ENCODE peak calls at places on chromosomes 5 and 9, in four cellular contexts. G, Z, L and U are unnamed samples.

GRCh38 chr9:110742741-110743371 is 74.3 kb downstream of the MUSK start:
- DNase-seq in Z (no peak), L (no peak), G (no peak), U (no peak)

GRCh38 chr5:150640311-150641005 is at the start of gene SYNPO:
- DNase-seq in G (no peak), L (peak; percentile 25), Z (peak; percentile 72), U (no peak)

GRCh38 chr5:91168859-91169258 is 214.3 kb downstream of the ARRDC3 start:
- DNase-seq in Z (no peak), G (no peak), L (no peak), U (no peak)

GRCh38 chr9:30732060-30732459 is 1652.4 kb upstream of the ACO1 start:
- DNase-seq in Z (no peak), L (peak; percentile 2), G (no peak), U (no peak)

GRCh38 chr5:176899296-176899891 is at the start of gene HK3:
- DNase-seq in Z (no peak), L (no peak), G (no peak), U (no peak)

GRCh38 chr9:101469026-101469425 is 33.5 kb upstream of the ALDOB start:
- DNase-seq in G (no peak), Z (no peak), L (no peak), U (no peak)

GRCh38 chr5:14816374-14816998 is 55.1 kb downstream of the ANKH start:
- DNase-seq in Z (no peak), L (no peak), G (no peak), U (no peak)

GRCh38 chr5:118468085-118468484 is 520.3 kb downstream of the DTWD2 start:
- DNase-seq in L (no peak), Z (no peak), G (no peak), U (no peak)

GRCh38 chr9:112049834-112050516 is 125.1 kb downstream of the SUSD1 start:
- DNase-seq in Z (no peak), G (no peak), L (no peak), U (no peak)

GRCh38 chr9:93422987-93423386 is 28.5 kb upstream of the FAM120A start:
- DNase-seq in G (no peak), L (no peak), Z (no peak), U (no peak)

GRCh38 chr5:76471994-76472337 is 68.9 kb downstream of the IQGAP2 start:
- DNase-seq in L (no peak), Z (no peak), G (no peak), U (no peak)

GRCh38 chr9:89854715-89855475 is 250.1 kb downstream of the GADD45G start:
- DNase-seq in L (no peak), G (no peak), Z (no peak), U (no peak)

GRCh38 chr5:157870837-157871834 is 12.2 kb upstream of the CLINT1 start:
- DNase-seq in Z (peak; percentile 6), G (peak; percentile 55), L (peak; percentile 20), U (no peak)

GRCh38 chr5:171336486-171337206 is 27.6 kb downstream of the TLX3 start:
- DNase-seq in G (peak; percentile 42), Z (peak; percentile 47), L (no peak), U (peak; percentile 33)

GRCh38 chr5:35236770-35237169 is 6.5 kb upstream of the PRLR start:
- DNase-seq in Z (no peak), G (no peak), L (no peak), U (no peak)

GRCh38 chr5:35151151-35151920 is 79.0 kb downstream of the PRLR start:
- DNase-seq in L (no peak), Z (no peak), G (no peak), U (no peak)

GRCh38 chr5:53858700-53859456 is 298.4 kb downstream of the NDUFS4 start:
- DNase-seq in G (no peak), L (no peak), Z (no peak), U (no peak)

GRCh38 chr9:124388275-124389048 is 26.8 kb downstream of the PSMB7 start:
- DNase-seq in Z (peak; percentile 82), G (no peak), L (peak; percentile 10), U (no peak)

GRCh38 chr5:80990527-80990926 is 30.4 kb downstream of the RASGRF2 start:
- DNase-seq in Z (no peak), L (no peak), G (no peak), U (no peak)

GRCh38 chr9:129328357-129329103 is 150.5 kb upstream of the IER5L start:
- DNase-seq in L (no peak), Z (no peak), G (no peak), U (no peak)

GRCh38 chr5:61603211-61603908 is 271.3 kb downstream of the ZSWIM6 start:
- DNase-seq in Z (no peak), L (no peak), G (no peak), U (no peak)

GRCh38 chr5:151612689-151613427 is 21.7 kb upstream of the FAT2 start:
- DNase-seq in Z (no peak), L (no peak), G (peak; percentile 19), U (no peak)

GRCh38 chr5:175596818-175597217 is 61.1 kb upstream of the HRH2 start:
- DNase-seq in G (no peak), Z (no peak), L (no peak), U (no peak)

GRCh38 chr5:175597718-175598117 is 60.2 kb upstream of the HRH2 start:
- DNase-seq in G (no peak), Z (no peak), L (no peak), U (no peak)

GRCh38 chr5:175593794-175594193 is 64.1 kb upstream of the HRH2 start:
- DNase-seq in Z (no peak), L (no peak), G (no peak), U (no peak)

GRCh38 chr5:175598774-175599173 is 59.1 kb upstream of the HRH2 start:
- DNase-seq in G (no peak), Z (no peak), L (no peak), U (no peak)

DNA sequence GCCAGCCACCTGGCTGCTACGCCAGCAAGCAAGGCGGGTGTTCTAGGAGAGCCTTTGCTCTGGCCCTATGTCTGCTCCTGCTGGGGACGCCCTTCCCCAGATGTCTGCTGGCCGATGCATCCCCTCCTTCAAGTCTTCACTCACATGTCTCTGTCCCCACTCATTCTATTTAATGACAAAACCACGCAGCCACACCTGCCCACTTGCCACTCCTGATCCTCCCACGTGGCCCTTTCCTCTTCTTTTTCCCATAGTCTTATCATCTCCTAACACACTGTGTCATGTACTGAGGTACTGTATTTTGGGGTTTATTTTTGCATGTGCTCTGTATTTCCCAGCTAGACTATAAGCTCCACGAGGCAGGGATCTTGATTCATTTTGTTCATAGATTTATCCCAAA is 62.0 kb upstream of the HRH2 start:
- DNase-seq in Z (no peak), G (no peak), L (no peak), U (no peak)
- H3K27me3 ChIP-seq in Z (peaks cover 24% of the 10 kb centered on the region), G (peaks cover 6% of the 10 kb centered on the region), L (peaks cover 10% of the 10 kb centered on the region), U (no peaks in the 10 kb centered on the region)

GRCh38 chr9:137988051-137988450 is 110.5 kb downstream of the CACNA1B start:
- DNase-seq in G (no peak), L (no peak), Z (no peak), U (no peak)
- H3K9me3 ChIP-seq in G (no peaks in the 10 kb centered on the region), L (no peaks in the 10 kb centered on the region), Z (no peaks in the 10 kb centered on the region), U (no peaks in the 10 kb centered on the region)

DNA sequence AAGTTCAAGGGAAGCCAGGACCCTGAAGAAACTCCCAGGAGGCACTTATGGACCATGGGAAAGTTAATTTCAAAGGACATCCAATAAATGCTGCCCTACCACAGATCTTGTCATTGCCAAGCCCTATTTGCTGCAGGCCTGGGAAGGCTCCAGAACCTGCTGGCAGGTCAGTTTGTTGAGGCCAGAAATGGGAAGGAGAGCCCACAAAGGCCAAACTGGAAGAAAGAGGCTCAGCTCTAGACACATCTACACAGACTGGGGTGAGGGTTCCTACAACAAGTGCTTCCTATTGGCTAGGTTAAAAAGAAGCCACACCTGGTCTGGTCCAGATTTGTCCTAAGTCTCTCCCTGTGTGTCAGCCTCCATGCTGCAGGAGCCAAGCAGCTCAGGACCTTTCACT is 94.4 kb downstream of the SIL1 start:
- DNase-seq in G (no peak), L (no peak), Z (no peak), U (no peak)
- TF ChIP-seq TCF7L2 in G (no peak), L (no peak), Z (no peak), U (no peak)

GRCh38 chr5:154487541-154487940 is 9.5 kb upstream of the HAND1 start:
- DNase-seq in Z (no peak), L (no peak), G (no peak), U (no peak)
- H3K27me3 ChIP-seq in Z (peaks cover 43% of the 10 kb centered on the region), L (peaks cover 63% of the 10 kb centered on the region), G (peaks cover 53% of the 10 kb centered on the region), U (peaks cover 30% of the 10 kb centered on the region)

DNA sequence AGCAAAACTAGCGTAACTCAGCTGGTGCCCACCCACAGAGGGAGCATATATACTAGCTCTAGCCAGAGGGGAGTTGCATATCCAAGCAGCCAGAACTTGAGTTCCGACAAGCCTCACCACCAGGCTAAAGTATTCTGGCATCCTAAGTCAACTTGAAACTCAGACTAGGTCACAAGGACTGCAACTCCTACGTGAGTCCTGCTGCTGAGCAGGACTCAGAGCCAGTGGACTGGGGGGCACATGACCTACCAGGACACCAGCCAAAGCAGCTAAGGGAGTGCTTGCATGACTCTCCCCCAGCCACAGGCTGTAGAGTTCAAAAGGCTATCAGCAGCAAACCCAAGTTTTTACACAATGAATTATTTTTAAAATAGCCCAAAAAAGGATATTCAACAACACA is 26.1 kb downstream of the SPDL1 start:
- DNase-seq in L (no peak), G (no peak), Z (no peak), U (no peak)
- H3K9me3 ChIP-seq in L (no peaks in the 10 kb centered on the region), G (no peaks in the 10 kb centered on the region), Z (no peaks in the 10 kb centered on the region), U (peaks cover 8% of the 10 kb centered on the region)

DNA sequence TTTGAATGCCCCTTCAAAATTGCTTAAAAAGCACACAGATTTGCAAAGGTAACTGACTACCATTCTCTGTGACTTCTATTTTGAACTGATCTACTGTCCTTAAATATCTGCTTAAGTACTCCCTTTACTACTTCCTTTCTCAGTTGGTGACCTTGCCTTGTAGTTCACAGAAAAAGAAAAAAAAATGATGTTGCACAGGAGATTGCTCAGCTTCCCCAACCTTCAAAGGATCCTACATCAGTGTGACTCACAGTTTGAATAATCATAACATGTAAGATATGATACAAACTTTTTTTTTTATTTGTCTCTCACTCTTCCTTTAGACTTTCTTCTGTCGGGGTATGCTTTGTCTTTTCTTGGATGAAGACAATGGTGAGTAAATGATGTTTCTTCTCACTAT is 1029.6 kb downstream of the CDH12 start:
- DNase-seq in G (no peak), Z (no peak), L (no peak), U (no peak)
- TF ChIP-seq TCF7L2 in G (peak; percentile 59), Z (no peak), L (no peak), U (no peak)